ENCODE peak calls at places on chromosome 3, in four cellular contexts. C is H9, A is IMR-90, O is H1. N is an unnamed sample.

GRCh38 chr3:32488609-32489008 is 14.0 kb downstream of the CMTM6 start:
- DNase-seq in A (no peak), O (no peak), C (no peak), N (no peak)

GRCh38 chr3:78867409-78868372 is 900.1 kb downstream of the ROBO1 start:
- DNase-seq in C (no peak), A (peak; percentile 73), O (no peak), N (no peak)

GRCh38 chr3:49906004-49906860 is 2.6 kb upstream of the MST1R start:
- DNase-seq in O (no peak), C (peak; percentile 69), A (peak; percentile 46), N (peak; percentile 68)

GRCh38 chr3:42680256-42680655 is 5.1 kb upstream of the KLHL40 start:
- DNase-seq in C (no peak), A (peak; percentile 58), O (no peak), N (no peak)

GRCh38 chr3:46454606-46455005 is 10.1 kb downstream of the LTF start:
- DNase-seq in O (no peak), C (no peak), A (no peak), N (no peak)

GRCh38 chr3:150877303-150877702 is 27.9 kb downstream of the MINDY4B start:
- DNase-seq in C (no peak), A (no peak), O (no peak), N (no peak)

GRCh38 chr3:124923833-124924232 is 10.7 kb downstream of the MUC13 start:
- DNase-seq in C (no peak), O (no peak), A (no peak), N (no peak)

GRCh38 chr3:133292251-133292650 is 107.6 kb upstream of the BFSP2 start:
- DNase-seq in A (no peak), O (no peak), C (no peak), N (no peak)

GRCh38 chr3:9192238-9192637 is 57.2 kb downstream of the SRGAP3 start:
- DNase-seq in A (no peak), O (no peak), C (no peak), N (no peak)

GRCh38 chr3:9175421-9175820 is 74.0 kb downstream of the SRGAP3 start:
- DNase-seq in O (no peak), A (no peak), C (no peak), N (no peak)

GRCh38 chr3:115915061-115915460 is 291.8 kb downstream of the GAP43 start:
- DNase-seq in A (no peak), O (no peak), C (no peak), N (no peak)

GRCh38 chr3:196604548-196604947 is 34.9 kb upstream of the NRROS start:
- DNase-seq in A (no peak), C (no peak), O (no peak), N (no peak)

GRCh38 chr3:114498779-114499370 is 205.0 kb downstream of the TIGIT start:
- DNase-seq in A (peak; percentile 81), C (no peak), O (no peak), N (no peak)

GRCh38 chr3:164984947-164985346 is 93.3 kb downstream of the SI start:
- DNase-seq in A (no peak), C (no peak), O (no peak), N (no peak)

GRCh38 chr3:11238880-11239279 is 33.3 kb upstream of the ATG7 start:
- DNase-seq in O (no peak), C (no peak), A (peak; percentile 95), N (no peak)

GRCh38 chr3:188539631-188540194 is 385.8 kb downstream of the LPP start:
- DNase-seq in A (no peak), O (no peak), C (no peak), N (no peak)

GRCh38 chr3:193509103-193509965 is 45.4 kb downstream of the ATP13A4 start:
- DNase-seq in A (no peak), O (no peak), C (no peak), N (peak; percentile 44)

GRCh38 chr3:190701096-190701532 is 161.4 kb downstream of the GMNC start:
- DNase-seq in C (peak; percentile 37), A (peak; percentile 44), O (peak; percentile 21), N (peak; percentile 65)

GRCh38 chr3:127150915-127151564 is 41.9 kb upstream of the PRR23E start:
- DNase-seq in A (no peak), O (no peak), C (no peak), N (no peak)

GRCh38 chr3:77204788-77205187 is 164.9 kb downstream of the ROBO2 start:
- DNase-seq in C (no peak), O (no peak), A (no peak), N (no peak)

GRCh38 chr3:129622933-129623332 is 16.5 kb upstream of the PLXND1 start:
- DNase-seq in A (no peak), O (no peak), C (no peak), N (no peak)

GRCh38 chr3:39911465-39912309 is 102.3 kb downstream of the MYRIP start:
- DNase-seq in C (peak; percentile 66), A (no peak), O (no peak), N (peak; percentile 78)

GRCh38 chr3:14235896-14236295 is 57.3 kb downstream of the LSM3 start:
- DNase-seq in A (no peak), C (no peak), O (no peak), N (no peak)

GRCh38 chr3:56769125-56769709 is 32.5 kb downstream of the ARHGEF3 start:
- DNase-seq in A (no peak), C (no peak), O (no peak), N (no peak)

GRCh38 chr3:28916713-28917499 is 364.0 kb upstream of the RBMS3 start:
- DNase-seq in O (peak; percentile 0), C (peak; percentile 36), A (peak; percentile 65), N (peak; percentile 71)

GRCh38 chr3:13647314-13648059 is 98.6 kb downstream of the FBLN2 start:
- DNase-seq in A (peak; percentile 22), O (no peak), C (no peak), N (no peak)

GRCh38 chr3:181329024-181329423 is 339.5 kb upstream of the DNAJC19 start:
- DNase-seq in A (no peak), O (no peak), C (no peak), N (no peak)

GRCh38 chr3:98521897-98522537 is 685 bp downstream of the CLDND1 start:
- DNase-seq in C (no peak), O (no peak), A (peak; percentile 68), N (peak; percentile 72)

GRCh38 chr3:40690696-40691597 is 166.2 kb downstream of the ZNF621 start:
- DNase-seq in O (no peak), A (no peak), C (no peak), N (no peak)

GRCh38 chr3:194265505-194265892 is 85.6 kb downstream of the CPN2 start:
- DNase-seq in A (peak; percentile 93), C (peak; percentile 30), O (no peak), N (no peak)

GRCh38 chr3:17219593-17219992 is 334.8 kb downstream of the PLCL2 start:
- DNase-seq in O (no peak), A (no peak), C (no peak), N (no peak)

GRCh38 chr3:173659972-173660371 is 262.4 kb downstream of the NLGN1 start:
- DNase-seq in C (no peak), A (no peak), O (no peak), N (peak; percentile 4)

GRCh38 chr3:173663664-173664063 is 266.1 kb downstream of the NLGN1 start:
- DNase-seq in A (no peak), O (no peak), C (no peak), N (no peak)

DNA sequence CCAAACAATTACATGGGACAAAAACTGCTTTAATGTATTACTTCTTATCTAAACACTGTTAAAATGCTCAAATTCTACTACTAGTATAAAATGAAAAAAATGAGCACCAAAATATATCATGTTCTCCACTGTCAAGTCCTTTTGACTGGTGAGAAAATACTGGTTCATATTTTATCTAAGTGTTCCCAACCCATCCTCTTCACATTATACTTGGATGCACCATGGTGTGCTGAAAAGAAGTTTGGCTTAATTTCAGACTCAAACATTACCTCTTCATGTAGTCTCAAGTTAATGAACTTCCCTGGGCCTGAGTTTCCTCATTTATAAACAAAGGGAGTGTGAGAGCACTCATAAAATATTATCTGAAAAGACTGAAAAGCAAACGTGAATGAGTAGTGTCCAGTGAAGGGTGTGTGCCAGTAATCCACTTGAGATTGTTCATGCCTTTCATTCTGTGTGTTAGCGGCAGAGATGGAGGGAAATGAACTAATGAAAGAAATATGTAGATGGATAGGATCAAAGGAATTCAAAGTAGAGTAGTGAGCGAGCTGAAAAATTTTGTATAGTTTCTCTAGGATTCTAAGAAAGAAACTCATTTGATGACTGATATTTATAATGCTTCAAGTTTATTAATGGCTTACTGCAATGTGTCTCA is 263.2 kb downstream of the NLGN1 start:
- DNase-seq in O (no peak), A (peak; percentile 45), C (no peak), N (no peak)
- H3K56ac ChIP-seq in O (no peak overlapping the region), A (no peak overlapping the region), C (no peak overlapping the region), N (no peak overlapping the region)

GRCh38 chr3:183766107-183766506 is 59.3 kb downstream of the MAP6D1 start:
- DNase-seq in A (no peak), C (no peak), O (no peak), N (no peak)
- H3K56ac ChIP-seq in A (no peak overlapping the region), C (no peak overlapping the region), O (no peak overlapping the region), N (peak overlapping the region; percentile 7)

GRCh38 chr3:108183971-108184370 is 38.3 kb downstream of the IFT57 start:
- DNase-seq in C (no peak), A (peak; percentile 36), O (no peak), N (no peak)

GRCh38 chr3:108181172-108181571 is 41.1 kb downstream of the IFT57 start:
- DNase-seq in A (no peak), O (no peak), C (no peak), N (no peak)

GRCh38 chr3:108183178-108183577 is 39.0 kb downstream of the IFT57 start:
- DNase-seq in C (no peak), O (no peak), A (peak; percentile 47), N (no peak)

GRCh38 chr3:108180214-108180613 is 42.0 kb downstream of the IFT57 start:
- DNase-seq in O (no peak), C (no peak), A (peak; percentile 79), N (no peak)

DNA sequence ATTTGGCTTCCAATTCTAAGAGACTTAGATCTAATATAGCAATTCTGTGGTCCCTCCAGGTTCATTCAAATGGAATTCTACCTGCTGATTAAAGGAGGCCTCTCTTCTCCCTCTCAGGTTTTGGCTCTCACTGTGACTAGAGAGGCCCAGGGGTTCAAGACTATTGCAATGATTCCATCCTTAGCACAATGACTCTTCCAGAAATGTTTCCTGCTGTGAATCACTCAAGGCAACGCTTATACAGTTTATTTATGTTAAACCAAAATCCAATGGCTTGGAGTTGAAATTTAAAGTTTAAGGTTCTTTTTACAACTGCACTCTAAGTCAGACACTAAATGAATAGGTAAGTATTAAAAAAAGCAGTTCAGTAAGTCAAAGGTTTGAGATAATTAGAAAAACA is 39.9 kb downstream of the IFT57 start:
- DNase-seq in O (no peak), A (peak; percentile 78), C (no peak), N (no peak)
- H3K56ac ChIP-seq in O (no peak overlapping the region), A (no peak overlapping the region), C (no peak overlapping the region), N (no peak overlapping the region)

DNA sequence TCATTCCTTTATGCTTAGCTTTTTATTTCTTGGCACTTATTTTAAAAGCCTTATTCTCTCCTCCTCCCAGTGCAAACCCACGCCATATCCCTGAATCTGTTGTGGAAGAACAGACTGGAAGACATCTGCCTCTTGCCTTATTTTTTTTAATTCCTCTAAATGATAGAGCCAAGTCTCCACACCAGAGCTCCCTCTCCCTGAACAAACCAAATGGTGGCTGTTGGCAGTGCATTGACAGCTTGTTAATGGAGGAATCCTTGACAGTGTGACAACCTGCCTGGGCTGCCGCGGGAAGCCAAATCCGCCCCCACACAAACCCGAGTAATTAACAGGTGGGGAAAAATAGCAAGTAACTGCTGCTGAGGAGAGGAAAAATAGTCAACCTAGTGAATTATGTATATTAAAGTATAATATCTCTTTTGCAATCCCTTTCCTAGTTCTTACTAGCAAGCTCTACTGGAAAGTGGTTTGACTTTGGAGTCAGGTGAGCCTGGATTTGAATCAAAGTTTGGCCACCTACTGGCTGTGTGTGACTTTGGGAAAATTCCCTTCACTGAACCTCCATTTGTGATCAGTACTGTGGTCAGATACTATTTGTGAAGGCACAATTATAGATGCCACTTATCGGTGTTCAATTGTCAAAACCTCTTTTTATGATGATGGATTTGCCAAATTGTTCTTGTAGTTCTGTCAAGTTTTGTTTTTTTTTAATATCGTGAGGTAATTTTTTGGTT is 589.6 kb downstream of the PDCD6IP start:
- DNase-seq in O (no peak), C (peak; percentile 36), A (no peak), N (peak; percentile 47)
- H3K56ac ChIP-seq in O (no peak overlapping the region), C (no peak overlapping the region), A (no peak overlapping the region), N (no peak overlapping the region)

N was measured in mesendoderm.